ENCODE peak calls at places on chromosomes 2 and 18, in five cellular contexts. One of them, this sample, is unnamed.

GRCh38 chr2:159144776-159145614 is 141.5 kb downstream of the WDSUB1 start:
- DNase-seq in upper lobe of left lung: no peak
- DNase-seq in AG09309: no peak
- DNase-seq in thoracic aorta: no peak
- DNase-seq in fibroblast of lung: no peak
- DNase-seq in this sample: no peak

GRCh38 chr2:173300458-173300857 is 54.2 kb upstream of the CDCA7 start:
- DNase-seq in thoracic aorta: no peak
- DNase-seq in AG09309: no peak
- DNase-seq in upper lobe of left lung: no peak
- DNase-seq in fibroblast of lung: no peak
- DNase-seq in this sample: no peak

GRCh38 chr18:76803814-76804213 is 18.5 kb upstream of the ZNF236 start:
- DNase-seq in thoracic aorta: no peak
- DNase-seq in AG09309: no peak
- DNase-seq in upper lobe of left lung: no peak
- DNase-seq in fibroblast of lung: peak
- DNase-seq in this sample: no peak

GRCh38 chr2:45283764-45284620 is 274.7 kb upstream of the SIX2 start:
- DNase-seq in fibroblast of lung: peak
- DNase-seq in upper lobe of left lung: no peak
- DNase-seq in AG09309: peak
- DNase-seq in thoracic aorta: peak
- DNase-seq in this sample: no peak

GRCh38 chr2:95384854-95385569 is 17.5 kb upstream of the FAHD2A start:
- DNase-seq in thoracic aorta: no peak
- DNase-seq in upper lobe of left lung: no peak
- DNase-seq in fibroblast of lung: no peak
- DNase-seq in AG09309: no peak
- DNase-seq in this sample: peak

GRCh38 chr2:5926896-5927512 is 234.8 kb downstream of the SOX11 start:
- DNase-seq in fibroblast of lung: peak
- DNase-seq in AG09309: no peak
- DNase-seq in upper lobe of left lung: no peak
- DNase-seq in thoracic aorta: no peak
- DNase-seq in this sample: no peak

GRCh38 chr2:10475221-10475722 is 27.1 kb upstream of the ODC1 start:
- DNase-seq in AG09309: no peak
- DNase-seq in fibroblast of lung: no peak
- DNase-seq in upper lobe of left lung: peak
- DNase-seq in thoracic aorta: no peak
- DNase-seq in this sample: no peak

GRCh38 chr2:190887089-190887488 is 6.5 kb downstream of the GLS start:
- DNase-seq in AG09309: no peak
- DNase-seq in thoracic aorta: no peak
- DNase-seq in fibroblast of lung: peak
- DNase-seq in upper lobe of left lung: no peak
- DNase-seq in this sample: no peak

GRCh38 chr2:132923787-132924186 is 253.8 kb upstream of the LYPD1 start:
- DNase-seq in AG09309: no peak
- DNase-seq in thoracic aorta: no peak
- DNase-seq in upper lobe of left lung: no peak
- DNase-seq in fibroblast of lung: peak
- DNase-seq in this sample: no peak

GRCh38 chr18:46452820-46453219 is 204.2 kb downstream of the LOXHD1 start:
- DNase-seq in thoracic aorta: no peak
- DNase-seq in upper lobe of left lung: no peak
- DNase-seq in AG09309: no peak
- DNase-seq in fibroblast of lung: peak
- DNase-seq in this sample: no peak

GRCh38 chr2:86094229-86094628 is 11.5 kb downstream of the POLR1A start:
- DNase-seq in fibroblast of lung: no peak
- DNase-seq in AG09309: no peak
- DNase-seq in upper lobe of left lung: no peak
- DNase-seq in thoracic aorta: no peak
- DNase-seq in this sample: no peak

GRCh38 chr2:42319265-42319664 is 41.8 kb downstream of the COX7A2L start:
- DNase-seq in upper lobe of left lung: no peak
- DNase-seq in thoracic aorta: no peak
- DNase-seq in fibroblast of lung: no peak
- DNase-seq in AG09309: no peak
- DNase-seq in this sample: no peak

DNA sequence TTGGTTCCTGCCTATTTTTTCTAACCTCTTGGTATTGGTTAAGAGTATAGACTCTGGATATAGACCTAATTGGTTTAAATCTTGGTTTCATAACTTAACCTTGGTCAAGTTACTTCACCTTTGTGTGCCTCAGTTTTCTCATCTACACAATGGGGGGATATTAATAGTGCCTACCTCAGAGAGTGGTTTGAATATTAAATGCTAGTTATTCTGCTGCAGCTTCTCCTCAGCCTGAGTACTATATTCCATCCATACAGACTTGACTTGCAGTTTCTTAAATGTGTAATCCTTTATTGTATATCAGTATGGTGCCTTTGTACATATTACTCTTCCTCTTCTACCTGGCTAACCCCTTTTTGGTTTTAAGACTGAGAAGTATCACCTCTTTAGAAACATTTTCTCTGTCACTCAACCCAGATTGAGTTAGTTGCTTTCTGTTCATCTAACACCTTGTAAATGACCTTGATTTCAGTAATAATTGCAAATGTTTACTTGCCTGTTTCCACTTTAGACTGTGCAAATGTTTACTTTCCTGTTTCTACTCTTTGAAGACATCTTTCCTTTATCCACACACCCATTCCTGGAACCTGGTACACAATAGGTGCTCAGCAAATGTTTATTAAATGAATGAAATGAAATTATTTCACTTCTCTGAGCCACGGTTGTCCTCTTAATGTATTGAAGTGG is 6.6 kb downstream of the ACVR2A start:
- DNase-seq in thoracic aorta: no peak
- DNase-seq in upper lobe of left lung: no peak
- DNase-seq in AG09309: no peak
- DNase-seq in fibroblast of lung: no peak
- DNase-seq in this sample: no peak
- TF ChIP-seq CTCF in thoracic aorta: no peak
- TF ChIP-seq CTCF in upper lobe of left lung: no peak
- TF ChIP-seq CTCF in AG09309: no peak
- TF ChIP-seq CTCF in fibroblast of lung: no peak
- TF ChIP-seq CTCF in this sample: no peak

GRCh38 chr2:61980758-61981157 is 75.3 kb downstream of the COMMD1 start:
- DNase-seq in fibroblast of lung: no peak
- DNase-seq in AG09309: no peak
- DNase-seq in thoracic aorta: no peak
- DNase-seq in upper lobe of left lung: no peak
- DNase-seq in this sample: no peak
- TF ChIP-seq CTCF in fibroblast of lung: no peak
- TF ChIP-seq CTCF in AG09309: no peak
- TF ChIP-seq CTCF in thoracic aorta: no peak
- TF ChIP-seq CTCF in upper lobe of left lung: no peak
- TF ChIP-seq CTCF in this sample: no peak

GRCh38 chr18:65403534-65403933 is 347.3 kb upstream of the CDH7 start:
- DNase-seq in AG09309: no peak
- DNase-seq in thoracic aorta: no peak
- DNase-seq in upper lobe of left lung: no peak
- DNase-seq in fibroblast of lung: no peak
- DNase-seq in this sample: no peak
- TF ChIP-seq CTCF in AG09309: no peak
- TF ChIP-seq CTCF in thoracic aorta: no peak
- TF ChIP-seq CTCF in upper lobe of left lung: no peak
- TF ChIP-seq CTCF in fibroblast of lung: no peak
- TF ChIP-seq CTCF in this sample: no peak

DNA sequence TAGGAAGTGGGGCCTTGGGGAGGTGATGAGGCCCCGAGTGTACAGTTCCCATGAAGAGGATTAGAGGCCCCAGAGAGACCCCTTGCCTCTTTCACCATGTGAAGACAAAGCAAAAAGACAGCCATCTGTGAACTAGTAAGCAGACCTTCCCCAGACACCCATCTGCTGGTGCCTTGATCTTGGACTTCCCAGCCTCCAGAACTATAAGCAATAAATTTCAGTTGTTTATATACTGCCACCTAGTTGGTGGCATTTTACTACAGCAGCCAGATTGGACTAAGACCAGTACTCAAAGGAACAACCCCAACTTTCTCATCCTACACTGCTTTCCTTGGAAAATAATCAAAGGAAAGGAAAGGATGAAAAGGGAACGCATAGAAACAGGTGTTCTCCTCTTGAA is 27.9 kb upstream of the CREG2 start:
- DNase-seq in AG09309: no peak
- DNase-seq in fibroblast of lung: no peak
- DNase-seq in thoracic aorta: no peak
- DNase-seq in upper lobe of left lung: no peak
- DNase-seq in this sample: no peak
- TF ChIP-seq CTCF in AG09309: no peak
- TF ChIP-seq CTCF in fibroblast of lung: no peak
- TF ChIP-seq CTCF in thoracic aorta: no peak
- TF ChIP-seq CTCF in upper lobe of left lung: no peak
- TF ChIP-seq CTCF in this sample: no peak

DNA sequence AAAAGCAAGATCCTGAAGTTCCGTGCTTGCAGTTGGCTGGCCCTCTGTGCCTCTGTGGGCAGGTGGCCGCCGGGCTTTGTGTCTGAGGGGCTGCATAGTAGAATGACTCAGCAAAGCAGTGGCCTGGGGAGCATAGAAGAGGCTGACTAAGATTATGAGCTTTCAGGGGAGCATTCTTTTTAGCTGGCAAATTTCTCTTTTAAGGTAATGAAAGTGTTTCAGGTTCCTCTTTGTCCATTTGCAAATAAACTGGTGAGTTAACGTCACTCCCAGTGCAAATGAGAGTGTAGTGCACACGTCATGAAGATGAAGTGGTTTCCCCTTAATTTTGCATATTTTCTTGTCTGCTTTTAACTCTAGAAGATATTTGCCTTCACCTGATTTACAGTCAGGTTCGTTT is 98.6 kb downstream of the BCL2L11 start:
- DNase-seq in fibroblast of lung: peak
- DNase-seq in upper lobe of left lung: no peak
- DNase-seq in AG09309: no peak
- DNase-seq in thoracic aorta: no peak
- DNase-seq in this sample: no peak
- TF ChIP-seq CTCF in fibroblast of lung: no peak
- TF ChIP-seq CTCF in upper lobe of left lung: no peak
- TF ChIP-seq CTCF in AG09309: no peak
- TF ChIP-seq CTCF in thoracic aorta: no peak
- TF ChIP-seq CTCF in this sample: no peak

This sample was measured in type B pancreatic cell.